ENCODE peak calls at places on chromosomes 1 and 21, in six cellular contexts. C is thoracic aorta, G is PC-9, R is neural progenitor cell, Y is left ventricle myocardium inferior, Q is astrocyte of the spinal cord. M is an unnamed sample.

GRCh38 chr1:79133703-79134258 is 127.3 kb upstream of the ADGRL4 start:
- DNase-seq in G (no peak), C (no peak), Q (no peak), R (no peak), Y (no peak), M (no peak)

GRCh38 chr1:100440075-100440809 is 87.9 kb downstream of the CDC14A start:
- DNase-seq in Q (no peak), Y (no peak), R (no peak), G (no peak), C (no peak), M (no peak)

GRCh38 chr1:30537279-30537678 is 186.1 kb downstream of the MATN1 start:
- DNase-seq in G (no peak), R (no peak), Y (no peak), C (no peak), Q (no peak), M (no peak)

GRCh38 chr1:54884135-54884586 is 2.8 kb downstream of the DHCR24 start:
- DNase-seq in Y (no peak), C (no peak), Q (no peak), G (peak; percentile 54), R (no peak), M (no peak)

GRCh38 chr1:232600430-232601258 is 29.3 kb downstream of the SIPA1L2 start:
- DNase-seq in G (peak; percentile 43), Q (peak; percentile 57), Y (no peak), R (no peak), C (no peak), M (no peak)

GRCh38 chr1:47326271-47326670 is 7.3 kb upstream of the CMPK1 start:
- DNase-seq in Y (no peak), C (no peak), G (no peak), Q (no peak), R (no peak), M (no peak)

GRCh38 chr1:8681911-8682310 is 135.5 kb downstream of the RERE start:
- DNase-seq in Q (no peak), C (no peak), Y (no peak), G (no peak), R (no peak), M (no peak)

GRCh38 chr1:176058686-176059085 is 148.4 kb downstream of the COP1 start:
- DNase-seq in C (no peak), Y (no peak), Q (no peak), G (no peak), R (peak; percentile 65), M (no peak)

GRCh38 chr1:230119340-230119739 is 52.3 kb downstream of the GALNT2 start:
- DNase-seq in C (no peak), G (no peak), Y (no peak), R (no peak), Q (no peak), M (no peak)

GRCh38 chr1:10975567-10976326 is 36.7 kb upstream of the TARDBP start:
- DNase-seq in G (peak; percentile 70), Y (no peak), R (peak; percentile 39), Q (peak; percentile 39), C (no peak), M (peak; percentile 48)

GRCh38 chr1:206558794-206559660 is 51.7 kb downstream of the RASSF5 start:
- DNase-seq in Y (no peak), Q (no peak), G (no peak), C (no peak), R (no peak), M (no peak)

GRCh38 chr1:165938844-165939243 is 111.4 kb downstream of the UCK2 start:
- DNase-seq in G (no peak), R (no peak), Q (no peak), C (no peak), Y (no peak), M (no peak)

GRCh38 chr1:53186533-53186932 is 10.1 kb upstream of the CPT2 start:
- DNase-seq in Y (no peak), Q (no peak), R (no peak), C (no peak), G (no peak), M (no peak)

GRCh38 chr1:182061597-182061996 is at the start of gene ZNF648:
- DNase-seq in Y (no peak), C (no peak), G (no peak), R (peak; percentile 30), Q (no peak), M (no peak)

GRCh38 chr1:17264470-17264869 is 15.6 kb downstream of the PADI3 start:
- DNase-seq in C (no peak), Q (no peak), Y (no peak), R (no peak), G (no peak), M (no peak)

GRCh38 chr1:2378956-2379732 is 12.2 kb downstream of the MORN1 start:
- DNase-seq in C (no peak), R (no peak), G (no peak), Q (no peak), Y (no peak), M (no peak)

GRCh38 chr1:168217664-168218063 is 8.1 kb upstream of the SFT2D2 start:
- DNase-seq in R (no peak), Q (no peak), C (no peak), Y (no peak), G (no peak), M (no peak)

GRCh38 chr1:41365772-41366427 is 4.7 kb downstream of the FOXO6 start:
- DNase-seq in Q (no peak), G (no peak), R (peak; percentile 43), C (no peak), Y (no peak), M (no peak)
- H3K4me3 ChIP-seq in Q (no peak overlapping the region), G (peak overlapping the region; percentile 58), R (peak overlapping the region; percentile 61), C (peak overlapping the region; percentile 74), Y (peak overlapping the region; percentile 64), M (peak overlapping the region; percentile 2)

GRCh38 chr1:193259619-193260018 is 73.2 kb upstream of the B3GALT2 start:
- DNase-seq in G (no peak), Q (no peak), Y (no peak), C (no peak), R (no peak), M (no peak)
- H3K4me3 ChIP-seq in G (no peak overlapping the region), Q (no peak overlapping the region), Y (no peak overlapping the region), C (no peak overlapping the region), R (no peak overlapping the region), M (no peak overlapping the region)

DNA sequence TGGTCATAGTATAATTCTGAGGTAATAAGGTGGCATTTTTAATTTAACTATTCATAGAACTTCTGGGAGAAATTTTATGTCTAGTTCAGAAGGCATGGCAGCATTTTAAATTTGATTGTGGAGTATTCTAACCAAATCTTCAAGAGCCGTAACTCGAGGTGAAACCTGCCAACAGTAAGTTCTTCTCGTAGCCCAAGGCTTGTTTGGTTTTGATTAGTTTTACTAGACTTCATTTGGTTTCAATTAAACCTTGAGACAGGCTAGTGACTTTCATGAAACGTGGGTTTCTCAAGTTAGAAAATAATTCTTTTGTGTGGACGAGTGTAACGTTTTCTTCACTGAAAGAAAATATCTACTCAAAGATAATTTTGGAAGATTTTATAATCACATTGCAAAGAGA is 395.5 kb downstream of the USP25 start:
- DNase-seq in C (no peak), Q (peak; percentile 39), Y (no peak), R (no peak), G (no peak), M (no peak)
- H3K4me3 ChIP-seq in C (no peak overlapping the region), Q (no peak overlapping the region), Y (peak overlapping the region; percentile 22), R (no peak overlapping the region), G (no peak overlapping the region), M (peak overlapping the region; percentile 15)

DNA sequence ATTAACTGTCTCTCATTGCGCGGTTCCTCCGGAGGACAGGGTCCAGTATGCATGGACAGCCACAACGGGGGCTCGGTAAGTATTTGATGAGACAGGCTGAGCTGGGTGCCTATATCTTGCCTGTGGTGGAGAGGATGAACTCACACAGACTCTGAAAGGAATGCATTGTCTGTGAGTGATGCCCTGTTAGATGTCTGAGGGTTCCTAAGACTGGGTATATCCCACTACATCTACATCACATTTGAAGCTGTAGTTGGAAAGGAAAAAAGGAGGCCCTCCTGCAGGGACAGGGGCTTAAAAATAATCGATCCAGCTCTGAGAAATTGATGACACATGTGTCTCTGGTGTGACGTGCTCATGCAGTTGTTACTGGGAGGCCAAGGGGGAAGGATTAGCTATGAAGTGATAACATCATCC is 1.9 kb downstream of the ADARB1 start:
- DNase-seq in C (no peak), Y (no peak), R (peak; percentile 30), G (no peak), Q (peak; percentile 12), M (no peak)
- H3K4me3 ChIP-seq in C (peak overlapping the region; percentile 92), Y (peak overlapping the region; percentile 97), R (peak overlapping the region; percentile 89), G (peak overlapping the region; percentile 51), Q (no peak overlapping the region), M (no peak overlapping the region)

DNA sequence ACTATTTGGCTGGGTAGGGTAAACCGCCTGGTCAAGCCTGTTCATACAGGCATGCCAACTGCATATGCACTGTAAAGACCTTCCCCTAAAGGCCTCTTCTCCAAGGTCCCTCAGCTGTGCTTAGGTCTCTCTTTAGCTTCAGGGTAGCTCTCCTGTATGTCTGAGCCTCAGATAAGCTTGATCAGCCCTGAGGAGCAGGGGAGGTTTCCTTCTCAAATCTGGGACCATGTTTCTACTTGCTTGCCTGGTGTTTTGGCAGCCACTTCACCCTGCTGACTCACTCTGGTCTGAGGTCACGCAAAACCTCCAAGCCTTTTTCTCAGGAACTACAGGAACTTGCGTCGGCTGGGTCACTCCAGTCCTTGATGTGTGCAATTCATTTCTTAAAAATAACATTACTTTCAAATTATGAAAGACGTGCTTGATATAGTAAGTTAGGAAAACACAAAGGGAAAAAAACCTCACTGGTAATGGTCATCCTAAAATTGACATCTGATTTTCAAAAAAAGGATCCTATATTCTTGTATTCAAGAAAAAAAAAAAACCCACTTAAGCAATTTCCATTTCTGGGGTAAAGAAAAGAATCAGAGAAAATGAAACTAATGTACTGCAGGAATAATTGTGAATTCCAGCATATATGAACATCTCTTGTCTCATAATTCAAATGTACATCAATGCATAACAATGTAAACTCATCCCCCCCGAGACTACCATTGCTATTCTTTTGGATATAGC is 24.7 kb upstream of the RNF19B start:
- DNase-seq in G (peak; percentile 87), C (peak; percentile 73), R (no peak), Q (peak; percentile 98), Y (peak; percentile 70), M (peak; percentile 82)
- H3K4me3 ChIP-seq in G (peak overlapping the region; percentile 18), C (peak overlapping the region; percentile 18), R (no peak overlapping the region), Q (no peak overlapping the region), Y (peak overlapping the region; percentile 0), M (no peak overlapping the region)

DNA sequence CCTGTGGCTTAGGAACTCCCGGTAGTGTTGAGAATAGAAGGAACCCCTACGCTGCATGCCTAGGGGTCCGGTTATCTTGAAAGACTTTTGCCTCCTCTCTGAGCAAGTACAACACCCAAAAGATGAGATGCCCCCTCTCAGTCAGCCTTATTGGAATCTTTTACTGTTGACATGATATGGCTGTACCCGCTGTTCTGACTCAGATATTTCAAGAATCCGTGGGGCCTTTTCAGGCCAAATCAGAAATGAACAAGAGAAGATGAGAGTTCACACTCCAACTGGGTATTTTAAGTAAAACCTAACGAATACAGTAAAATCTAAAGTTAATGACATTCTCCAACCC is 164.2 kb downstream of the PPIAL4G start:
- DNase-seq in Y (no peak), R (no peak), Q (no peak), C (no peak), G (no peak), M (no peak)
- H3K4me3 ChIP-seq in Y (peak overlapping the region; percentile 52), R (peak overlapping the region; percentile 33), Q (peak overlapping the region; percentile 31), C (peak overlapping the region; percentile 58), G (no peak overlapping the region), M (no peak overlapping the region)

M was measured in uterus.